ENCODE peak calls at places on chromosomes 11 and 22, in five cellular contexts. One of them, this sample, is unnamed.

GRCh38 chr11:70126494-70126893 is 48.4 kb downstream of the ANO1 start:
- DNase-seq in frontal cortex: no peak
- DNase-seq in fibroblast of villous mesenchyme: no peak
- DNase-seq in T-helper 1 cell: no peak
- DNase-seq in NCI-H526 treated with DMSO at 0.1 percent for 48 hours: no peak
- DNase-seq in this sample: no peak

GRCh38 chr11:122020902-122021301 is 95.1 kb downstream of the BLID start:
- DNase-seq in T-helper 1 cell: no peak
- DNase-seq in NCI-H526 treated with DMSO at 0.1 percent for 48 hours: no peak
- DNase-seq in fibroblast of villous mesenchyme: peak
- DNase-seq in frontal cortex: no peak
- DNase-seq in this sample: peak

GRCh38 chr11:94201004-94201465 is 72.4 kb downstream of the PANX1 start:
- DNase-seq in NCI-H526 treated with DMSO at 0.1 percent for 48 hours: no peak
- DNase-seq in frontal cortex: no peak
- DNase-seq in fibroblast of villous mesenchyme: peak
- DNase-seq in T-helper 1 cell: no peak
- DNase-seq in this sample: no peak

GRCh38 chr22:36478966-36479365 is 2.5 kb downstream of the TXN2 start:
- DNase-seq in frontal cortex: no peak
- DNase-seq in T-helper 1 cell: no peak
- DNase-seq in fibroblast of villous mesenchyme: no peak
- DNase-seq in NCI-H526 treated with DMSO at 0.1 percent for 48 hours: no peak
- DNase-seq in this sample: no peak

GRCh38 chr22:50236731-50237409 is 8.0 kb downstream of the TUBGCP6 start:
- DNase-seq in T-helper 1 cell: no peak
- DNase-seq in frontal cortex: no peak
- DNase-seq in fibroblast of villous mesenchyme: peak
- DNase-seq in NCI-H526 treated with DMSO at 0.1 percent for 48 hours: no peak
- DNase-seq in this sample: peak

GRCh38 chr22:50498322-50498861 is 9.1 kb downstream of the LMF2 start:
- DNase-seq in fibroblast of villous mesenchyme: peak
- DNase-seq in frontal cortex: peak
- DNase-seq in T-helper 1 cell: no peak
- DNase-seq in NCI-H526 treated with DMSO at 0.1 percent for 48 hours: peak
- DNase-seq in this sample: peak

GRCh38 chr11:31761636-31762035 is 49.5 kb downstream of the PAX6 start:
- DNase-seq in frontal cortex: no peak
- DNase-seq in T-helper 1 cell: no peak
- DNase-seq in fibroblast of villous mesenchyme: no peak
- DNase-seq in NCI-H526 treated with DMSO at 0.1 percent for 48 hours: no peak
- DNase-seq in this sample: no peak

GRCh38 chr22:19802881-19803735 is 42.5 kb downstream of the TBX1 start:
- DNase-seq in T-helper 1 cell: no peak
- DNase-seq in NCI-H526 treated with DMSO at 0.1 percent for 48 hours: no peak
- DNase-seq in fibroblast of villous mesenchyme: no peak
- DNase-seq in frontal cortex: no peak
- DNase-seq in this sample: no peak

GRCh38 chr11:60932605-60933346 is 8.5 kb downstream of the TMEM132A start:
- DNase-seq in fibroblast of villous mesenchyme: no peak
- DNase-seq in T-helper 1 cell: no peak
- DNase-seq in frontal cortex: no peak
- DNase-seq in NCI-H526 treated with DMSO at 0.1 percent for 48 hours: no peak
- DNase-seq in this sample: peak

GRCh38 chr22:38715176-38715764 is 9.5 kb downstream of the GTPBP1 start:
- DNase-seq in T-helper 1 cell: no peak
- DNase-seq in frontal cortex: no peak
- DNase-seq in fibroblast of villous mesenchyme: no peak
- DNase-seq in NCI-H526 treated with DMSO at 0.1 percent for 48 hours: no peak
- DNase-seq in this sample: no peak

GRCh38 chr22:40183029-40183581 is 5.4 kb downstream of the TNRC6B start:
- DNase-seq in T-helper 1 cell: no peak
- DNase-seq in frontal cortex: no peak
- DNase-seq in fibroblast of villous mesenchyme: peak
- DNase-seq in NCI-H526 treated with DMSO at 0.1 percent for 48 hours: no peak
- DNase-seq in this sample: no peak

GRCh38 chr11:73856001-73856663 is 20.5 kb downstream of the COA4 start:
- DNase-seq in T-helper 1 cell: no peak
- DNase-seq in fibroblast of villous mesenchyme: no peak
- DNase-seq in NCI-H526 treated with DMSO at 0.1 percent for 48 hours: no peak
- DNase-seq in frontal cortex: peak
- DNase-seq in this sample: no peak

GRCh38 chr22:27115816-27116256 is 458.4 kb downstream of the MIAT start:
- DNase-seq in T-helper 1 cell: no peak
- DNase-seq in fibroblast of villous mesenchyme: no peak
- DNase-seq in NCI-H526 treated with DMSO at 0.1 percent for 48 hours: no peak
- DNase-seq in frontal cortex: no peak
- DNase-seq in this sample: no peak

GRCh38 chr22:22687638-22688500 is 43.5 kb downstream of the GGTLC2 start:
- DNase-seq in T-helper 1 cell: no peak
- DNase-seq in fibroblast of villous mesenchyme: peak
- DNase-seq in NCI-H526 treated with DMSO at 0.1 percent for 48 hours: peak
- DNase-seq in frontal cortex: no peak
- DNase-seq in this sample: peak

GRCh38 chr11:35165416-35166368 is 26.7 kb downstream of the CD44 start:
- DNase-seq in fibroblast of villous mesenchyme: peak
- DNase-seq in T-helper 1 cell: peak
- DNase-seq in NCI-H526 treated with DMSO at 0.1 percent for 48 hours: no peak
- DNase-seq in frontal cortex: no peak
- DNase-seq in this sample: no peak

GRCh38 chr22:33073989-33074391 is 15.8 kb upstream of the SYN3 start:
- DNase-seq in frontal cortex: no peak
- DNase-seq in T-helper 1 cell: no peak
- DNase-seq in NCI-H526 treated with DMSO at 0.1 percent for 48 hours: no peak
- DNase-seq in fibroblast of villous mesenchyme: no peak
- DNase-seq in this sample: no peak

GRCh38 chr11:12683857-12684256 is 9.6 kb downstream of the TEAD1 start:
- DNase-seq in frontal cortex: no peak
- DNase-seq in fibroblast of villous mesenchyme: peak
- DNase-seq in NCI-H526 treated with DMSO at 0.1 percent for 48 hours: no peak
- DNase-seq in T-helper 1 cell: no peak
- DNase-seq in this sample: no peak

GRCh38 chr11:47254381-47254780 is 3.4 kb upstream of the NR1H3 start:
- DNase-seq in NCI-H526 treated with DMSO at 0.1 percent for 48 hours: no peak
- DNase-seq in fibroblast of villous mesenchyme: peak
- DNase-seq in T-helper 1 cell: no peak
- DNase-seq in frontal cortex: no peak
- DNase-seq in this sample: no peak

GRCh38 chr11:101428918-101429317 is 154.9 kb downstream of the TRPC6 start:
- DNase-seq in fibroblast of villous mesenchyme: peak
- DNase-seq in T-helper 1 cell: no peak
- DNase-seq in NCI-H526 treated with DMSO at 0.1 percent for 48 hours: no peak
- DNase-seq in frontal cortex: no peak
- DNase-seq in this sample: peak

GRCh38 chr11:12889243-12889642 is 119.9 kb upstream of the RASSF10 start:
- DNase-seq in NCI-H526 treated with DMSO at 0.1 percent for 48 hours: no peak
- DNase-seq in frontal cortex: peak
- DNase-seq in T-helper 1 cell: no peak
- DNase-seq in fibroblast of villous mesenchyme: peak
- DNase-seq in this sample: no peak

GRCh38 chr22:49753961-49754673 is 73.6 kb downstream of the BRD1 start:
- DNase-seq in NCI-H526 treated with DMSO at 0.1 percent for 48 hours: no peak
- DNase-seq in T-helper 1 cell: no peak
- DNase-seq in fibroblast of villous mesenchyme: no peak
- DNase-seq in frontal cortex: no peak
- DNase-seq in this sample: no peak

GRCh38 chr11:2565447-2566222 is 120.8 kb downstream of the KCNQ1 start:
- DNase-seq in NCI-H526 treated with DMSO at 0.1 percent for 48 hours: no peak
- DNase-seq in fibroblast of villous mesenchyme: no peak
- DNase-seq in T-helper 1 cell: no peak
- DNase-seq in frontal cortex: no peak
- DNase-seq in this sample: no peak

GRCh38 chr11:77127969-77128691 is at the start of gene MYO7A:
- DNase-seq in NCI-H526 treated with DMSO at 0.1 percent for 48 hours: peak
- DNase-seq in frontal cortex: peak
- DNase-seq in T-helper 1 cell: no peak
- DNase-seq in fibroblast of villous mesenchyme: peak
- DNase-seq in this sample: no peak

GRCh38 chr11:72965672-72966071 is 151.5 kb downstream of the ATG16L2 start:
- DNase-seq in T-helper 1 cell: no peak
- DNase-seq in fibroblast of villous mesenchyme: peak
- DNase-seq in frontal cortex: no peak
- DNase-seq in NCI-H526 treated with DMSO at 0.1 percent for 48 hours: no peak
- DNase-seq in this sample: no peak

GRCh38 chr11:45025716-45026492 is 75.2 kb upstream of the TP53I11 start:
- DNase-seq in frontal cortex: no peak
- DNase-seq in T-helper 1 cell: no peak
- DNase-seq in fibroblast of villous mesenchyme: no peak
- DNase-seq in NCI-H526 treated with DMSO at 0.1 percent for 48 hours: no peak
- DNase-seq in this sample: peak

GRCh38 chr22:23786261-23786710 is 480 bp upstream of the SMARCB1 start:
- DNase-seq in fibroblast of villous mesenchyme: no peak
- DNase-seq in frontal cortex: no peak
- DNase-seq in NCI-H526 treated with DMSO at 0.1 percent for 48 hours: no peak
- DNase-seq in T-helper 1 cell: no peak
- DNase-seq in this sample: no peak